ENCODE peak calls at places on chromosome 21, in ten cellular contexts. Q, G, Y, L, W, F, I, O, C and R are unnamed samples.

GRCh38 chr21:44566403-44566802 is 7.1 kb upstream of the KRTAP10-4 start:
- DNase-seq in F (no peak), C (no peak), W (no peak), Q (no peak), L (no peak), O (no peak), G (no peak), I (no peak), Y (no peak), R (no peak)

GRCh38 chr21:27047331-27048314 is 80.7 kb upstream of the ADAMTS5 start:
- DNase-seq in Q (no peak), C (peak; percentile 48), Y (no peak), W (no peak), L (no peak), I (peak; percentile 93), G (no peak), F (no peak), O (no peak), R (peak; percentile 63)

GRCh38 chr21:46431448-46431847 is 27.2 kb upstream of the DIP2A start:
- DNase-seq in C (no peak), Y (no peak), O (no peak), Q (no peak), G (no peak), L (no peak), I (no peak), W (no peak), F (no peak), R (no peak)

GRCh38 chr21:44785620-44786344 is 15.8 kb downstream of the UBE2G2 start:
- DNase-seq in Y (no peak), Q (no peak), G (no peak), F (peak; percentile 51), I (peak; percentile 13), L (no peak), W (no peak), O (no peak), C (no peak), R (no peak)

GRCh38 chr21:44857127-44857892 is 16.2 kb downstream of the PTTG1IP start:
- DNase-seq in C (no peak), W (no peak), I (no peak), L (no peak), O (no peak), G (no peak), F (no peak), Q (no peak), Y (no peak), R (no peak)

GRCh38 chr21:33458861-33459260 is 20.9 kb downstream of the TMEM50B start:
- DNase-seq in I (no peak), Y (no peak), F (no peak), L (no peak), C (no peak), O (no peak), W (no peak), Q (no peak), G (no peak), R (peak; percentile 52)

GRCh38 chr21:37266515-37267221 is 466 bp downstream of the VPS26C start:
- DNase-seq in Y (peak; percentile 35), O (no peak), C (peak; percentile 75), I (peak; percentile 28), Q (no peak), F (no peak), G (peak; percentile 73), W (peak; percentile 79), L (no peak), R (peak; percentile 59)

GRCh38 chr21:40512590-40512989 is 334.4 kb downstream of the DSCAM start:
- DNase-seq in Y (no peak), G (peak; percentile 44), W (no peak), I (no peak), C (peak; percentile 16), Q (no peak), O (no peak), L (no peak), F (no peak), R (peak; percentile 2)

GRCh38 chr21:38984568-38984967 is 178.8 kb downstream of the ETS2 start:
- DNase-seq in L (no peak), Q (no peak), Y (no peak), O (no peak), W (no peak), F (no peak), C (no peak), I (peak; percentile 75), G (no peak), R (no peak)

GRCh38 chr21:35294231-35294898 is 245.3 kb upstream of the RUNX1 start:
- DNase-seq in O (no peak), L (no peak), Y (peak; percentile 50), G (peak; percentile 63), W (peak; percentile 51), I (no peak), Q (no peak), F (no peak), C (peak; percentile 21), R (no peak)

GRCh38 chr21:31108969-31109368 is 70.7 kb upstream of the KRTAP19-8 start:
- DNase-seq in C (peak; percentile 13), I (peak; percentile 31), L (no peak), F (no peak), O (no peak), G (peak; percentile 73), Q (no peak), Y (no peak), W (no peak), R (peak; percentile 3)

GRCh38 chr21:29299906-29300546 is 1.3 kb downstream of the BACH1 start:
- DNase-seq in G (peak; percentile 89), W (peak; percentile 64), O (peak; percentile 94), C (peak; percentile 64), Q (peak; percentile 94), Y (no peak), I (peak; percentile 100), F (peak; percentile 94), L (peak; percentile 81), R (peak; percentile 95)

GRCh38 chr21:45041351-45041805 is 33.0 kb upstream of the ADARB1 start:
- DNase-seq in Q (peak; percentile 85), I (peak; percentile 81), G (no peak), Y (no peak), F (no peak), C (no peak), L (peak; percentile 69), W (no peak), O (no peak), R (no peak)

GRCh38 chr21:41967708-41968107 is 13.9 kb upstream of the C2CD2 start:
- DNase-seq in O (no peak), F (no peak), Q (no peak), W (no peak), Y (no peak), I (no peak), C (peak; percentile 71), G (no peak), L (no peak), R (no peak)

GRCh38 chr21:17576080-17576835 is 36.4 kb downstream of the BTG3 start:
- DNase-seq in G (no peak), O (no peak), F (peak; percentile 13), I (no peak), C (no peak), Q (no peak), W (no peak), L (no peak), Y (no peak), R (no peak)

GRCh38 chr21:27831821-27832569 is 865.1 kb upstream of the ADAMTS5 start:
- DNase-seq in Q (no peak), G (no peak), O (peak; percentile 20), L (no peak), F (no peak), Y (no peak), I (peak; percentile 9), C (no peak), W (no peak), R (peak; percentile 60)

GRCh38 chr21:14737922-14738321 is 191.8 kb upstream of the SAMSN1 start:
- DNase-seq in Y (peak; percentile 0), Q (no peak), O (no peak), F (peak; percentile 9), G (peak; percentile 66), I (peak; percentile 71), L (peak; percentile 53), C (peak; percentile 44), W (peak; percentile 50), R (peak; percentile 52)

GRCh38 chr21:39515684-39516083 is 63.9 kb downstream of the SH3BGR start:
- DNase-seq in L (no peak), Y (no peak), Q (no peak), I (no peak), C (no peak), O (no peak), G (no peak), W (no peak), F (no peak), R (no peak)

GRCh38 chr21:21003701-21004100 is 5.5 kb downstream of the NCAM2 start:
- DNase-seq in F (no peak), G (peak; percentile 75), W (no peak), Y (no peak), L (no peak), C (peak; percentile 56), I (peak; percentile 50), Q (no peak), O (no peak), R (peak; percentile 70)

GRCh38 chr21:46622226-46622625 is 13.2 kb upstream of the PRMT2 start:
- DNase-seq in W (no peak), L (no peak), C (peak; percentile 81), O (no peak), I (no peak), Q (no peak), G (peak; percentile 62), F (peak; percentile 82), Y (no peak), R (no peak)

GRCh38 chr21:37461494-37461893 is 94.9 kb downstream of the DYRK1A start:
- DNase-seq in Y (no peak), G (no peak), I (no peak), C (no peak), Q (no peak), L (no peak), W (no peak), O (no peak), F (no peak), R (peak; percentile 39)